ENCODE peak calls at places on chromosomes 11 and 22, in four cellular contexts. J, B, K and Z are unnamed samples.

GRCh38 chr11:2770556-2771301 is 70.9 kb upstream of the KCNQ1OT1 start:
- DNase-seq in J (no peak), B (no peak), K (no peak), Z (no peak)

GRCh38 chr11:47565340-47566165 is at the start of gene PTPMT1:
- DNase-seq in J (peak), B (peak), K (no peak), Z (peak)

GRCh38 chr11:3134218-3134621 is 30.9 kb downstream of the OSBPL5 start:
- DNase-seq in J (no peak), B (no peak), K (no peak), Z (no peak)

GRCh38 chr11:45927332-45927683 is 4.9 kb downstream of the LARGE2 start:
- DNase-seq in J (no peak), B (no peak), K (no peak), Z (no peak)

GRCh38 chr11:35826949-35827348 is 116.9 kb upstream of the LDLRAD3 start:
- DNase-seq in J (no peak), B (no peak), K (no peak), Z (no peak)

GRCh38 chr11:124900464-124900863 is 2.8 kb upstream of the ROBO4 start:
- DNase-seq in J (no peak), B (no peak), K (no peak), Z (peak)

GRCh38 chr11:10455637-10456487 is 798 bp downstream of the AMPD3 start:
- DNase-seq in J (peak), B (peak), K (peak), Z (peak)

GRCh38 chr11:40306938-40307548 is 1152.4 kb downstream of the LRRC4C start:
- DNase-seq in J (peak), B (peak), K (no peak), Z (peak)

GRCh38 chr22:41526802-41527799 is 17.2 kb downstream of the POLR3H start:
- DNase-seq in J (peak), B (peak), K (no peak), Z (no peak)

GRCh38 chr11:68437927-68438657 is 22.5 kb upstream of the PPP6R3 start:
- DNase-seq in J (no peak), B (no peak), K (no peak), Z (no peak)

GRCh38 chr11:68436162-68436888 is 24.2 kb upstream of the PPP6R3 start:
- DNase-seq in J (no peak), B (no peak), K (no peak), Z (no peak)

GRCh38 chr11:68438658-68439259 is 21.8 kb upstream of the PPP6R3 start:
- DNase-seq in J (no peak), B (no peak), K (no peak), Z (no peak)

GRCh38 chr11:68439355-68440065 is 21.0 kb upstream of the PPP6R3 start:
- DNase-seq in J (no peak), B (peak), K (no peak), Z (no peak)

DNA sequence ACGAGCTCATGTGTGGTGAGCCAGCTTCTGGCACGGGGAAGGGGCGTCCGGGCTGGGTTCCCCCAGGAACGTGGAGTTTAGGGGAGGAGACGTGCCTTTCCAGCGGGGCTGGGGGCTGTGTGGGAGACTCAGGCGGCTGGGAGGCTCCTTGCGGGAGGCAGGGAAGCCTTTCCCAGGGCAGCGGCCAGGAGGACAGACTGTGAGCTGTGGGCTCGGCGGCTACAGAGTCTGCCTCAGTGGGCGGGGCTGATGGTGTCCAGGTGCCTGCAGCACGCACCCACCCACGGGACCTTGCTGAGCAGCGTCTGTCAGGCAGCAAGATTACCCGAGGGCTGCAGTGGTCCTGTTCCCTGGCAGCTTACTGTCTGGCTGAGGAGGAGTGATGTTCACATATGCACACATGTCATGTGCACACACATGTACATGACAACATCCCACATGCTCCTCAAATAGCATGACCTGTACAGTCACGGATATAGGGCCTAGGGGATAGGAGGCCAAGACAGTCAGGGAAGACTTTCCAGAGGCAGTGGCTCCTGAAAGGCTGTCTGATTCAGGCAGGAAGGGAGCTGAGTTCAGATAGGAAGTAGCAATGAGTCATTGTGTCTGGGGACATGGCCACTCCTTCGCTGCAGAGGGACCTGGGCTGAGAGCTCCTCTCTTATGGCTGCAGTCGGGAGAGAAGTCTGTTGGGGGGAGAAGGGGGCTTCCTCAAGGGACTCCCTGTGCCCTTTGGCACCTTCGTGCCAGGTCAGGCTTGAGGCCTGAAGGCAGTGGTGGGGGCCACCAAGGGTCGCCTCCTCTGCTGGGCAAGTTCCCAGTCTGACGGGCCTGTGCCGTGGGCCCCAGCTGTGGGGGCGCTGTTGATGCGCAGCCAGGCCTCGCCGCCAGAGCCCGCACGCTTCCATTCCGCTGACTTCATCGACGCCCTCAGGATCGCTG is 23.3 kb upstream of the PPP6R3 start:
- DNase-seq in J (no peak), B (peak), K (no peak), Z (no peak)
- TF ChIP-seq FOXK2 in J (no peak), B (no peak), K (no peak), Z (no peak)

GRCh38 chr11:95299078-95299611 is 68.1 kb upstream of the SESN3 start:
- DNase-seq in J (no peak), B (no peak), K (no peak), Z (no peak)

GRCh38 chr11:95296165-95296564 is 65.2 kb upstream of the SESN3 start:
- DNase-seq in J (no peak), B (no peak), K (no peak), Z (no peak)

GRCh38 chr11:95297680-95298452 is 66.9 kb upstream of the SESN3 start:
- DNase-seq in J (no peak), B (no peak), K (no peak), Z (no peak)

GRCh38 chr11:95295382-95295781 is 64.4 kb upstream of the SESN3 start:
- DNase-seq in J (no peak), B (no peak), K (no peak), Z (no peak)

GRCh38 chr11:95296621-95297025 is 65.6 kb upstream of the SESN3 start:
- DNase-seq in J (no peak), B (no peak), K (peak), Z (no peak)
- TF ChIP-seq FOXK2 in J (no peak), B (no peak), K (no peak), Z (no peak)

GRCh38 chr11:128473631-128474030 is 113.7 kb downstream of the ETS1 start:
- DNase-seq in J (no peak), B (no peak), K (peak), Z (no peak)
- TF ChIP-seq FOXK2 in J (no peak), B (no peak), K (no peak), Z (no peak)

DNA sequence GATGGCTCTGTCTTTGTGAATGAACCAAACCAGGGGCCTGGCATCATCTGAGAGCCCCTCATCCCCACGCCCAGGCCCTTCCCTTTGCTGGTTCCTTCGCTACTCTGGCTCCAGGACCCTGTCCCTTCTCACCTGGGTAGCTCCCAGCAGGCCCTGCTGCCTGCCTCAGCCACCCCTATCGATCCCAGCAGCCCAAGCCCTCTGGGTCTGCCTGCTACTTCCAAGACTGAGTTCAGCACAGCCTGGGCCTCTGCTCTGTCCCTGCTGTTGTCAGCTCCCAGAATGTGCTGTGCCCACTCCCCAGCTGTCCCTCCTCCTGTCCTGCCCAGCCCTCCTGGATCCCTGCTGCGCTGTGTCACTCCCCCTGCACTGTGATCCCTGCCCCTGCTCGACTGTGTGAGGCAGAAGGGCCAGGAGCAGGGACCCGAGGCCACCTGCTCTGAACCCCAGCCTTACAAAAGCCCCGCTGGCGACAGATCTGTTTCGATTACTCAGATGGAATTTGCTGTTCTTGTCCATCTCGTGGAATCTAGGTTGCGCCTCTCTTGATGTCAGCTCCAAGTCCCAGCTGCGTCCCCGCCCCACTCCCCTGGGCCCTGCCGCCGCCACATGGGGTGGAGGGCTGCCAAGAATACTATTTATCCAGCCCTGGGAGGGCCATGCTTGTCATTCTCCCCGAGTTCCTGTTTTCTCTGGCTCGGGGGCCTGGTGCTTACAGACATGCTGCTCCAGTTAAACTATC is 13.0 kb downstream of the MRPL21 start:
- DNase-seq in J (no peak), B (no peak), K (no peak), Z (no peak)
- TF ChIP-seq FOXK2 in J (no peak), B (no peak), K (no peak), Z (no peak)

DNA sequence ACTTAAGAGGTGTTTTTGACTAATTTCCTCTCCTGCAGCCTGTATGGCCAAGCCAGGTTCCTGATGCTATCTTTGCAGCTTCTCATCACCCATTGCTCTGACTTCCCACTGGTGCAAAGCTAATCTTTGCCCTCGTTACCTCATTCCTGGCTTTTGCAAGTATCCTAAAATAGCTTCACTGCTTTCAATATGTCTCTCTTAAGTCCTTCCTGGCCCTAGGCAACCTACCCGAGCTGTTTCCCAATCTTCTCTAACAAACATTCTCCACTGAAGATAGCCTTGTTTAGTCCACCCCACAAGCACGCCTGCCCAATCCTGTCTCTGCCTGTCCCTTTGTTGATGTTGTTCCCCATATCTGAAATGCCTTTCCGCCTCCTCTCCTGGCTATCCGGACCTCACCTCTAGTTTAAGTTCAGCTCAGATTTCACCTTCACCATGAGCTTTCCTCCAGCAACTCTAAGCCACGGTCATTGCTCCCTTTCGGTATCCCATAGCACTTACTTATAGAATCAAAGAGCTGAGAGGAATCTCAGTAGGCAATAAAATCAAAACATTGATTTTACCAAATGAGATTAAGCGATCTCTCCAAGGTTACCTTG is 30.1 kb upstream of the CECR2 start:
- DNase-seq in J (no peak), B (no peak), K (no peak), Z (no peak)
- TF ChIP-seq FOXK2 in J (no peak), B (no peak), K (no peak), Z (no peak)

DNA sequence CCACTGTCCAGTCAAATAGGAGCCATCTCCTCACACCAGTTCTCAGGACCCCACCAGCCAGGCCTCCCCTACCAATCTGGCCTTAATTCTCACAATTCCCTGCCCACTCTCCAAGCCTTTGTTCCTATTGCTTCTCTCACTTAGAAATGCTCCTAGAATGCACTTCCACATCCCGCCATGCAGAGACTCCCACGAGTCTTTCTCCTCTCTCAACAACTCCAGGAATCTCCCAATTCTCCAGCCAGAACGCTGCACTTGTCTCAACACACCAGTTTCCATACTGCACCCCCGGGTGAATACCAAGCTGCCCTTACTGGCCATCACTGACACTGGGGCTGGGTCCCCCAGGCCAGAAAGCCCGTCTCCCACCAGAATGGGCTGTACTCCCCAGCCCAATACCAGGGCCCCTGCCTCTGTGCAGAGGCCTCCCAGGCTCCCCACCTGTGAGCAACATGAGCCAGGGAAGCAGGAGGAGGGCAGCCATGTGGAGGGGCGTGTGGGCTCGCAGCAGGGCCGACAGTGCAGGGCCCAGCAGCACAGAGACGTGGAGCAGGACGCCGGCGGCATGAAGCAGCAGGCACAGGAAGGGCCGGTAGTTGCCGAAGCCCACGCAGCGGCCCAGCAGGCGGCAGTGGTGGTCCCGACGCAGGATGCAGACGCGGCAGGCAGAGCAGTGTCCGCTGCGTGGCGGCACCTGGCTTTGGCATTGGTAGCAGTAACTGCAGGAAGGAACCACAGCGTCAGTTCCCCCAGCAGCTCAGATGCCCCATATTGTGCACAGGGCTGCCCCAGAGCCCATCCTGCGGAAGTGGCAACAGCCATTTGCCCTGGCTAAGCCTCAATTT is 2.4 kb downstream of the ZDHHC24 start:
- DNase-seq in J (no peak), B (no peak), K (peak), Z (no peak)
- TF ChIP-seq FOXK2 in J (no peak), B (no peak), K (no peak), Z (no peak)